ENCODE peak calls at places on chromosomes 7 and 10, in seven cellular contexts. One of them, this sample, is unnamed.

GRCh38 chr7:33050425-33051318 is 11.9 kb downstream of the NT5C3A start:
- DNase-seq in HCT116: peak
- DNase-seq in GM12878: no peak
- DNase-seq in K562: peak
- DNase-seq in H1: no peak
- DNase-seq in SK-N-SH: peak
- DNase-seq in HepG2: peak
- DNase-seq in this sample: peak

GRCh38 chr7:132972745-132973144 is 109.1 kb downstream of the CHCHD3 start:
- DNase-seq in HCT116: no peak
- DNase-seq in GM12878: no peak
- DNase-seq in K562: no peak
- DNase-seq in H1: no peak
- DNase-seq in SK-N-SH: no peak
- DNase-seq in HepG2: no peak
- DNase-seq in this sample: no peak

GRCh38 chr7:134167250-134167649 is 40.1 kb downstream of the LRGUK start:
- DNase-seq in HCT116: no peak
- DNase-seq in GM12878: no peak
- DNase-seq in K562: no peak
- DNase-seq in H1: no peak
- DNase-seq in SK-N-SH: no peak
- DNase-seq in HepG2: no peak
- DNase-seq in this sample: no peak

GRCh38 chr7:46542076-46542475 is 621.0 kb upstream of the IGFBP3 start:
- DNase-seq in HCT116: no peak
- DNase-seq in GM12878: no peak
- DNase-seq in K562: no peak
- DNase-seq in H1: no peak
- DNase-seq in SK-N-SH: no peak
- DNase-seq in HepG2: no peak
- DNase-seq in this sample: no peak

GRCh38 chr10:113732966-113733365 is 18.5 kb upstream of the PLEKHS1 start:
- DNase-seq in HCT116: no peak
- DNase-seq in GM12878: no peak
- DNase-seq in K562: no peak
- DNase-seq in H1: no peak
- DNase-seq in SK-N-SH: no peak
- DNase-seq in HepG2: no peak
- DNase-seq in this sample: no peak

GRCh38 chr7:157501576-157501975 is 164.8 kb downstream of the DNAJB6 start:
- DNase-seq in HCT116: no peak
- DNase-seq in GM12878: no peak
- DNase-seq in K562: no peak
- DNase-seq in H1: no peak
- DNase-seq in SK-N-SH: no peak
- DNase-seq in HepG2: no peak
- DNase-seq in this sample: no peak

GRCh38 chr10:12625393-12626023 is 276.2 kb downstream of the CAMK1D start:
- DNase-seq in HCT116: no peak
- DNase-seq in GM12878: no peak
- DNase-seq in K562: no peak
- DNase-seq in H1: no peak
- DNase-seq in SK-N-SH: no peak
- DNase-seq in HepG2: no peak
- DNase-seq in this sample: no peak

GRCh38 chr7:116970148-116970910 is 17.0 kb downstream of the ST7 start:
- DNase-seq in HCT116: no peak
- DNase-seq in GM12878: no peak
- DNase-seq in K562: no peak
- DNase-seq in H1: no peak
- DNase-seq in SK-N-SH: no peak
- DNase-seq in HepG2: no peak
- DNase-seq in this sample: no peak

GRCh38 chr7:2708547-2709310 is 20.7 kb downstream of the AMZ1 start:
- DNase-seq in HCT116: no peak
- DNase-seq in GM12878: no peak
- DNase-seq in K562: no peak
- DNase-seq in H1: no peak
- DNase-seq in SK-N-SH: no peak
- DNase-seq in HepG2: no peak
- DNase-seq in this sample: no peak

GRCh38 chr7:28700084-28700483 is 258.0 kb downstream of the TRIL start:
- DNase-seq in HCT116: no peak
- DNase-seq in GM12878: no peak
- DNase-seq in K562: no peak
- DNase-seq in H1: no peak
- DNase-seq in SK-N-SH: no peak
- DNase-seq in HepG2: no peak
- DNase-seq in this sample: no peak

GRCh38 chr10:97759157-97759980 is 12.4 kb downstream of the SFRP5 start:
- DNase-seq in HCT116: peak
- DNase-seq in GM12878: no peak
- DNase-seq in K562: peak
- DNase-seq in H1: peak
- DNase-seq in SK-N-SH: peak
- DNase-seq in HepG2: peak
- DNase-seq in this sample: peak

GRCh38 chr10:130231211-130231850 is 95.1 kb downstream of the GLRX3 start:
- DNase-seq in HCT116: no peak
- DNase-seq in GM12878: no peak
- DNase-seq in K562: no peak
- DNase-seq in H1: no peak
- DNase-seq in SK-N-SH: no peak
- DNase-seq in HepG2: no peak
- DNase-seq in this sample: no peak

GRCh38 chr10:78895469-78895868 is 173.3 kb upstream of the ZMIZ1 start:
- DNase-seq in HCT116: no peak
- DNase-seq in GM12878: no peak
- DNase-seq in K562: no peak
- DNase-seq in H1: no peak
- DNase-seq in SK-N-SH: no peak
- DNase-seq in HepG2: no peak
- DNase-seq in this sample: no peak

GRCh38 chr10:110129490-110129889 is 77.9 kb upstream of the MXI1 start:
- DNase-seq in HCT116: no peak
- DNase-seq in GM12878: no peak
- DNase-seq in K562: no peak
- DNase-seq in H1: no peak
- DNase-seq in SK-N-SH: no peak
- DNase-seq in HepG2: no peak
- DNase-seq in this sample: no peak

GRCh38 chr10:81873932-81874816 is 820 bp upstream of the NRG3 start:
- DNase-seq in HCT116: no peak
- DNase-seq in GM12878: no peak
- DNase-seq in K562: no peak
- DNase-seq in H1: no peak
- DNase-seq in SK-N-SH: peak
- DNase-seq in HepG2: no peak
- DNase-seq in this sample: peak

GRCh38 chr10:14386202-14386593 is 55.5 kb upstream of the FRMD4A start:
- DNase-seq in HCT116: no peak
- DNase-seq in GM12878: no peak
- DNase-seq in K562: no peak
- DNase-seq in H1: peak
- DNase-seq in SK-N-SH: no peak
- DNase-seq in HepG2: no peak
- DNase-seq in this sample: no peak

GRCh38 chr10:51711519-51711891 is 12.1 kb upstream of the CSTF2T start:
- DNase-seq in HCT116: no peak
- DNase-seq in GM12878: no peak
- DNase-seq in K562: no peak
- DNase-seq in H1: no peak
- DNase-seq in SK-N-SH: no peak
- DNase-seq in HepG2: no peak
- DNase-seq in this sample: no peak

GRCh38 chr7:73809454-73810090 is 21.2 kb upstream of the CLDN4 start:
- DNase-seq in HCT116: peak
- DNase-seq in GM12878: no peak
- DNase-seq in K562: no peak
- DNase-seq in H1: no peak
- DNase-seq in SK-N-SH: peak
- DNase-seq in HepG2: no peak
- DNase-seq in this sample: no peak

GRCh38 chr10:61108880-61109279 is 164.9 kb upstream of the RHOBTB1 start:
- DNase-seq in HCT116: no peak
- DNase-seq in GM12878: no peak
- DNase-seq in K562: peak
- DNase-seq in H1: no peak
- DNase-seq in SK-N-SH: no peak
- DNase-seq in HepG2: no peak
- DNase-seq in this sample: no peak

GRCh38 chr7:46933596-46933995 is 648.3 kb downstream of the TNS3 start:
- DNase-seq in HCT116: no peak
- DNase-seq in GM12878: no peak
- DNase-seq in K562: no peak
- DNase-seq in H1: no peak
- DNase-seq in SK-N-SH: no peak
- DNase-seq in HepG2: no peak
- DNase-seq in this sample: no peak

GRCh38 chr7:113026941-113027340 is 59.7 kb downstream of the GPR85 start:
- DNase-seq in HCT116: no peak
- DNase-seq in GM12878: no peak
- DNase-seq in K562: no peak
- DNase-seq in H1: no peak
- DNase-seq in SK-N-SH: no peak
- DNase-seq in HepG2: no peak
- DNase-seq in this sample: no peak

GRCh38 chr7:76217942-76218566 is 16.4 kb downstream of the SRRM3 start:
- DNase-seq in HCT116: no peak
- DNase-seq in GM12878: no peak
- DNase-seq in K562: no peak
- DNase-seq in H1: no peak
- DNase-seq in SK-N-SH: no peak
- DNase-seq in HepG2: no peak
- DNase-seq in this sample: no peak

GRCh38 chr7:30173058-30173897 is 38.5 kb downstream of the MTURN start:
- DNase-seq in HCT116: no peak
- DNase-seq in GM12878: no peak
- DNase-seq in K562: peak
- DNase-seq in H1: no peak
- DNase-seq in SK-N-SH: peak
- DNase-seq in HepG2: peak
- DNase-seq in this sample: peak

GRCh38 chr10:18223898-18224297 is 83.7 kb downstream of the CACNB2 start:
- DNase-seq in HCT116: no peak
- DNase-seq in GM12878: no peak
- DNase-seq in K562: no peak
- DNase-seq in H1: no peak
- DNase-seq in SK-N-SH: no peak
- DNase-seq in HepG2: no peak
- DNase-seq in this sample: no peak

GRCh38 chr10:95391570-95392249 is 100.9 kb upstream of the PDLIM1 start:
- DNase-seq in HCT116: no peak
- DNase-seq in GM12878: no peak
- DNase-seq in K562: peak
- DNase-seq in H1: no peak
- DNase-seq in SK-N-SH: no peak
- DNase-seq in HepG2: no peak
- DNase-seq in this sample: peak

GRCh38 chr7:113071465-113071864 is 15.2 kb downstream of the GPR85 start:
- DNase-seq in HCT116: no peak
- DNase-seq in GM12878: no peak
- DNase-seq in K562: no peak
- DNase-seq in H1: no peak
- DNase-seq in SK-N-SH: no peak
- DNase-seq in HepG2: no peak
- DNase-seq in this sample: no peak

GRCh38 chr7:44977304-44977858 is 1.4 kb downstream of the MYO1G start:
- DNase-seq in HCT116: no peak
- DNase-seq in GM12878: no peak
- DNase-seq in K562: peak
- DNase-seq in H1: no peak
- DNase-seq in SK-N-SH: no peak
- DNase-seq in HepG2: no peak
- DNase-seq in this sample: no peak
- TF ChIP-seq JUND in HCT116: no peak
- TF ChIP-seq JUND in GM12878: no peak
- TF ChIP-seq JUND in K562: no peak
- TF ChIP-seq JUND in H1: no peak
- TF ChIP-seq JUND in SK-N-SH: no peak
- TF ChIP-seq JUND in HepG2: no peak
- TF ChIP-seq JUND in this sample: no peak

DNA sequence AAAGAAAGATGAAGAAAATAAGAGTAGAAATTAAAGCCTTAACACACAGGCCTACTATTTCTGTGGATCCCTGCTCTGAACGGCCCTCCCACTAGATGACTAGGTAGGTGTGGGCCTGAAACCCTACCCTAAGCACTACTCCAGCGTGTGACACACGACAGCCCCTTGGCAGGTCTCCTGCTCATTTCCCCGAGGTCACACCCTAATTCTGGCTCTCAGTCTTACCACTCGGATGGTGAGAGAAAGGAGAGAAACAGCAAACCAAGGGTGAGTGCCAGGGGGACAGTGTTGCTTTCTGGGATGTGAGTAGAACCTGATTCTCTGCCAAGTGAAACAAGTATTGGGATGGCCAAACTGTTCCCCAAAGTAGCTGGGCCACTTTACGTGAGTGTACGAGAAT is 12.1 kb downstream of the GALNTL5 start:
- DNase-seq in HCT116: no peak
- DNase-seq in GM12878: no peak
- DNase-seq in K562: peak
- DNase-seq in H1: no peak
- DNase-seq in SK-N-SH: no peak
- DNase-seq in HepG2: no peak
- DNase-seq in this sample: no peak
- TF ChIP-seq JUND in HCT116: no peak
- TF ChIP-seq JUND in GM12878: no peak
- TF ChIP-seq JUND in K562: no peak
- TF ChIP-seq JUND in H1: no peak
- TF ChIP-seq JUND in SK-N-SH: no peak
- TF ChIP-seq JUND in HepG2: no peak
- TF ChIP-seq JUND in this sample: no peak

DNA sequence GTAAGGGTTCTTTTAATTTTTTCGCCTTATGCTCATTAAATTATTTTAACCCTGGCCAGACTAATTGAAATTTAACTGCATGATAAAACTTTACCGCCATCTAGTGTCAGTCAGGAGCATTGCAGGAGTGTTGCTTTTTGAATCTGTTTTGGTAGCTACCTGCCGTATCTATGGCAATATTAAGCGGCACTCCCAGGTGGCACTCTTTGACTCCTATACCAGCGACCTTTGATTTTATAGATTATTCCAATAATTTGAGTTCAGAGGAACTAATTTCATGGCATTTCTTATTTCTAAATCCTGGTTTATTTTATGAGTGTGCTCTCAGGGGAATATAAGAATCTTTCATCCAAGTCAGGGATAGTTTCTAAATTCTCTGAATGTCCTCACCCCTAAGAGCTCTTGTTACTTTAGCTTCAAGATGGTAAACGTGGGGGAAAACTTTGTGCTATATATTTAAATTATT is 198.9 kb downstream of the REEP3 start:
- DNase-seq in HCT116: peak
- DNase-seq in GM12878: peak
- DNase-seq in K562: peak
- DNase-seq in H1: no peak
- DNase-seq in SK-N-SH: peak
- DNase-seq in HepG2: peak
- DNase-seq in this sample: peak
- TF ChIP-seq JUND in HCT116: no peak
- TF ChIP-seq JUND in GM12878: no peak
- TF ChIP-seq JUND in K562: no peak
- TF ChIP-seq JUND in H1: no peak
- TF ChIP-seq JUND in SK-N-SH: no peak
- TF ChIP-seq JUND in HepG2: no peak
- TF ChIP-seq JUND in this sample: no peak

GRCh38 chr7:48424731-48425130 is 253.5 kb downstream of the ABCA13 start:
- DNase-seq in HCT116: no peak
- DNase-seq in GM12878: no peak
- DNase-seq in K562: no peak
- DNase-seq in H1: no peak
- DNase-seq in SK-N-SH: peak
- DNase-seq in HepG2: peak
- DNase-seq in this sample: peak
- TF ChIP-seq JUND in HCT116: no peak
- TF ChIP-seq JUND in GM12878: no peak
- TF ChIP-seq JUND in K562: no peak
- TF ChIP-seq JUND in H1: no peak
- TF ChIP-seq JUND in SK-N-SH: no peak
- TF ChIP-seq JUND in HepG2: no peak
- TF ChIP-seq JUND in this sample: no peak

This sample was measured in T47D.